ENCODE peak calls at places on chromosome 6, in five cellular contexts. O is trophoblast cell, Z is H9, W is mesenchymal stem cell, R is IMR-90. U is an unnamed sample.

GRCh38 chr6:107419747-107420146 is 39.6 kb downstream of the PDSS2 start:
- DNase-seq in O (no peak), Z (no peak), W (peak), R (no peak), U (no peak)

GRCh38 chr6:73262701-73263569 is at the start of gene KHDC1:
- DNase-seq in O (peak), Z (peak), W (peak), R (peak), U (peak)

GRCh38 chr6:134372603-134373281 is 54.8 kb upstream of the SGK1 start:
- DNase-seq in O (peak), Z (no peak), W (peak), R (peak), U (no peak)

GRCh38 chr6:154229796-154230195 is 126.8 kb downstream of the IPCEF1 start:
- DNase-seq in O (peak), Z (no peak), W (no peak), R (no peak), U (no peak)

GRCh38 chr6:111852704-111853103 is 20.5 kb downstream of the FYN start:
- DNase-seq in O (peak), Z (no peak), W (peak), R (peak), U (no peak)

GRCh38 chr6:126672654-126673053 is 332.7 kb downstream of the CENPW start:
- DNase-seq in O (no peak), Z (no peak), W (no peak), R (no peak), U (no peak)

GRCh38 chr6:148760568-148761531 is 14.0 kb downstream of the UST start:
- DNase-seq in O (no peak), Z (peak), W (peak), R (peak), U (peak)

GRCh38 chr6:139474145-139475108 is 100.0 kb upstream of the CITED2 start:
- DNase-seq in O (peak), Z (no peak), W (peak), R (peak), U (no peak)

GRCh38 chr6:19892250-19892649 is 55.1 kb downstream of the ID4 start:
- DNase-seq in O (peak), Z (no peak), W (no peak), R (no peak), U (no peak)

GRCh38 chr6:161272600-161273355 is 1.1 kb downstream of the AGPAT4 start:
- DNase-seq in O (peak), Z (peak), W (peak), R (peak), U (peak)

GRCh38 chr6:122995930-122996796 is at the start of gene CLVS2:
- DNase-seq in O (peak), Z (peak), W (peak), R (no peak), U (peak)

GRCh38 chr6:36053878-36054277 is 26.3 kb downstream of the MAPK14 start:
- DNase-seq in O (no peak), Z (no peak), W (peak), R (no peak), U (no peak)

GRCh38 chr6:53335224-53335994 is 13.3 kb downstream of the ELOVL5 start:
- DNase-seq in O (peak), Z (no peak), W (no peak), R (no peak), U (no peak)

DNA sequence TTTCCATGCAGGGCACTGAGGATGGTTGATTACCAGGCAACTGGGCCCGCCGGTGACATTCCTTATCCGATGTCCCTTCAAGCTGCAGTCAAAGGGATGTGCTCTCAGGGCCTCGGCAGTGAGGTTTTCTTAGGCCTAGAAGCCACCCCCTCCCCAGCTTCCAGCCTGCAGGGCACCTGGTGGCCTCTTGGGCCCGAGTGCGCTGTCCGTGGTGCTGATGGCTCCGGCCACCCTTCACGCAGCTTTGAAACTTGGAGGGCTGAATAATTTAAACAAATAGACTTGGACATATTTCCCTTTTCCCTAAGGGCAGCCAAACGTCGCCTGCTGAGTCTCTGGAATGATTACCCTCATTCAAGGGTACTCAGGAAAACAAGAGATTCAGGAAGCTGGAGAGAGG is 8.9 kb upstream of the MLN start:
- DNase-seq in O (peak), Z (peak), W (peak), R (peak), U (peak)
- H2AK5ac ChIP-seq in O (no peak), Z (no peak), W (no peak), R (no peak), U (no peak)

DNA sequence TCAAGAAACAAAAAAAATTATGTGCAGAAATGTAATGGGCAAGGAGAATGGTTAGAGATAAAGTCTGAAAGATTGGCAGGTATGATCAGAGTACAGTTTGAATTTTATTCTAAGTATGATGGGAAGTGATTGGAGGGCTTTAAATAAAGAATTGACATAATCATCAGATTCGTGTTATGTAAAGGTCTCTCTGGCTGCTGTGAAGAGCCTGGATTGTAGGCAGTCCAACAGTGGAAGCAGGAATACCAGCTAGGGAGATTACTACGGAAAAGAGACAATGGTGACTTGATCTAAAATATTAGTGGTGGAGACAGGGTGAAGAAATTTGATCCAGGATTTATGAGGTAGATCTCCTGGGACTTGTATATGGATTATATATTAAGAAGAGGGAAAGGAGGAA is 79.5 kb downstream of the RCAN2 start:
- DNase-seq in O (no peak), Z (no peak), W (no peak), R (no peak), U (no peak)
- H2AK5ac ChIP-seq in O (no peak), Z (no peak), W (no peak), R (no peak), U (no peak)

GRCh38 chr6:5622276-5623005 is 361.1 kb downstream of the FARS2 start:
- DNase-seq in O (no peak), Z (no peak), W (no peak), R (no peak), U (no peak)

GRCh38 chr6:5624256-5624655 is 362.9 kb downstream of the FARS2 start:
- DNase-seq in O (no peak), Z (no peak), W (no peak), R (no peak), U (no peak)

GRCh38 chr6:5623769-5624168 is 362.5 kb downstream of the FARS2 start:
- DNase-seq in O (no peak), Z (no peak), W (no peak), R (no peak), U (no peak)

GRCh38 chr6:5617179-5617578 is 355.9 kb downstream of the FARS2 start:
- DNase-seq in O (no peak), Z (no peak), W (no peak), R (no peak), U (no peak)

GRCh38 chr6:5619249-5619648 is 357.9 kb downstream of the FARS2 start:
- DNase-seq in O (no peak), Z (no peak), W (no peak), R (no peak), U (no peak)
- H2AK5ac ChIP-seq in O (no peak), Z (no peak), W (no peak), R (no peak), U (no peak)

GRCh38 chr6:145235207-145235606 is 500.1 kb downstream of the EPM2A start:
- DNase-seq in O (no peak), Z (no peak), W (no peak), R (peak), U (no peak)
- H2AK5ac ChIP-seq in O (no peak), Z (no peak), W (no peak), R (no peak), U (no peak)

GRCh38 chr6:11277275-11278206 is 45.1 kb upstream of the NEDD9 start:
- DNase-seq in O (no peak), Z (peak), W (peak), R (peak), U (peak)
- H2AK5ac ChIP-seq in O (peak), Z (no peak), W (peak), R (peak), U (no peak)

GRCh38 chr6:163630991-163631390 is 216.5 kb downstream of the QKI start:
- DNase-seq in O (no peak), Z (no peak), W (no peak), R (no peak), U (no peak)
- H2AK5ac ChIP-seq in O (no peak), Z (no peak), W (no peak), R (no peak), U (peak)

GRCh38 chr6:157981395-157982296 is at the start of gene SYNJ2:
- DNase-seq in O (peak), Z (peak), W (peak), R (peak), U (peak)
- H2AK5ac ChIP-seq in O (peak), Z (no peak), W (peak), R (peak), U (no peak)

GRCh38 chr6:30882764-30883475 is 1.4 kb upstream of the DDR1 start:
- DNase-seq in O (peak), Z (peak), W (no peak), R (no peak), U (no peak)
- H2AK5ac ChIP-seq in O (peak), Z (no peak), W (peak), R (peak), U (peak)